ENCODE peak calls at places on chromosomes 13 and 19, in six cellular contexts. P is right atrium auricular region, B is left ventricle myocardium inferior, D is suprapubic skin, O is astrocyte, E is stomach. L is an unnamed sample. For H3K9me3 and H3K36me3, the result is how much of the 10 kb centered on the place peaks cover.

GRCh38 chr19:53158119-53158656 is 665 bp downstream of the ZNF347 start:
- DNase-seq in O (peak), P (no peak), B (peak), D (peak), E (peak), L (no peak)

GRCh38 chr19:46718157-46718933 is 1.4 kb upstream of the PRKD2 start:
- DNase-seq in P (no peak), O (no peak), B (no peak), D (no peak), E (peak), L (no peak)

GRCh38 chr19:49339364-49340068 is 4.3 kb downstream of the CD37 start:
- DNase-seq in E (peak), D (peak), B (peak), O (peak), P (peak), L (peak)

GRCh38 chr13:48731957-48732569 is 78.3 kb downstream of the CYSLTR2 start:
- DNase-seq in D (no peak), O (no peak), P (no peak), E (peak), B (peak), L (no peak)

GRCh38 chr19:8253678-8254077 is 44.5 kb downstream of the CERS4 start:
- DNase-seq in O (no peak), B (no peak), D (no peak), E (no peak), P (no peak), L (no peak)

GRCh38 chr19:49558591-49558990 is 21.8 kb downstream of the NOSIP start:
- DNase-seq in E (no peak), P (no peak), O (no peak), B (no peak), D (no peak), L (no peak)

GRCh38 chr13:43273362-43273761 is 250.0 kb downstream of the DNAJC15 start:
- DNase-seq in P (no peak), D (no peak), B (no peak), O (peak), E (no peak), L (no peak)

GRCh38 chr13:52025475-52026245 is 1.2 kb downstream of the UTP14C start:
- DNase-seq in B (no peak), E (no peak), P (no peak), O (no peak), D (no peak), L (no peak)

GRCh38 chr13:99741979-99742378 is 229.6 kb downstream of the ZIC5 start:
- DNase-seq in O (no peak), B (no peak), P (no peak), D (no peak), E (no peak), L (no peak)

GRCh38 chr19:10344780-10345179 is 5.4 kb upstream of the ICAM3 start:
- DNase-seq in O (no peak), D (no peak), B (no peak), P (no peak), E (no peak), L (no peak)

GRCh38 chr19:45640849-45641273 is 1.7 kb upstream of the EML2 start:
- DNase-seq in O (no peak), E (peak), B (no peak), D (no peak), P (no peak), L (no peak)

GRCh38 chr13:21330126-21330861 is 128.8 kb downstream of the ZDHHC20 start:
- DNase-seq in D (no peak), E (no peak), O (no peak), B (no peak), P (no peak), L (no peak)

GRCh38 chr13:39455534-39456175 is 147.3 kb downstream of the LHFPL6 start:
- DNase-seq in E (no peak), P (no peak), D (no peak), B (no peak), O (peak), L (no peak)

GRCh38 chr19:10262771-10263170 is 8.1 kb upstream of the ICAM1 start:
- DNase-seq in D (no peak), B (no peak), E (no peak), O (no peak), P (no peak), L (no peak)

GRCh38 chr19:8459520-8460260 is 14.9 kb downstream of the HNRNPM start:
- DNase-seq in P (no peak), O (peak), D (no peak), B (no peak), E (no peak), L (no peak)

GRCh38 chr19:21314676-21315075 is 14.5 kb downstream of the ZNF708 start:
- DNase-seq in O (peak), B (no peak), P (no peak), D (no peak), E (no peak), L (no peak)

GRCh38 chr19:28334419-28334818 is 878.5 kb downstream of the UQCRFS1 start:
- DNase-seq in B (no peak), P (no peak), E (no peak), O (no peak), D (no peak), L (no peak)

GRCh38 chr13:35882722-35883497 is 248.3 kb downstream of the DCLK1 start:
- DNase-seq in B (no peak), P (no peak), D (no peak), E (no peak), O (no peak), L (no peak)

GRCh38 chr13:25874907-25875306 is 176.9 kb downstream of the SHISA2 start:
- DNase-seq in E (no peak), D (no peak), P (no peak), O (no peak), B (no peak), L (no peak)

GRCh38 chr13:112756967-112757758 is 67.3 kb downstream of the ATP11A start:
- DNase-seq in E (no peak), D (no peak), P (no peak), B (no peak), O (no peak), L (no peak)

GRCh38 chr13:42392706-42393572 is 121.0 kb downstream of the AKAP11 start:
- DNase-seq in O (peak), E (no peak), P (no peak), D (no peak), B (no peak), L (no peak)

GRCh38 chr19:35756373-35757230 is at the start of gene HSPB6:
- DNase-seq in B (peak), O (peak), D (no peak), E (peak), P (peak), L (peak)

GRCh38 chr13:44058586-44059238 is 179.0 kb downstream of the LACC1 start:
- DNase-seq in B (no peak), P (no peak), O (no peak), D (no peak), E (no peak), L (no peak)

GRCh38 chr13:70162141-70162540 is 53.9 kb upstream of the KLHL1 start:
- DNase-seq in O (no peak), E (no peak), D (no peak), B (no peak), P (no peak), L (no peak)

GRCh38 chr13:95497307-95497943 is 55.1 kb upstream of the CLDN10 start:
- DNase-seq in B (peak), D (no peak), O (no peak), P (no peak), E (no peak), L (no peak)

GRCh38 chr13:19664481-19665230 is 31.2 kb downstream of the MPHOSPH8 start:
- DNase-seq in E (no peak), O (no peak), D (no peak), B (no peak), P (no peak), L (no peak)

GRCh38 chr13:73520566-73521290 is 461.9 kb downstream of the KLF5 start:
- DNase-seq in O (no peak), E (no peak), B (no peak), D (no peak), P (no peak), L (no peak)

GRCh38 chr19:14718522-14719113 is 28.8 kb downstream of the ZNF333 start:
- DNase-seq in E (no peak), D (no peak), P (no peak), B (no peak), O (no peak), L (no peak)

GRCh38 chr19:14719162-14719561 is 29.3 kb downstream of the ZNF333 start:
- DNase-seq in B (no peak), P (no peak), D (no peak), E (no peak), O (no peak), L (no peak)

GRCh38 chr19:14722127-14722526 is 32.3 kb downstream of the ZNF333 start:
- DNase-seq in E (no peak), O (no peak), P (no peak), B (no peak), D (no peak), L (no peak)
- H3K9me3 ChIP-seq in E (half or more), O (under half), P (under half), B (half or more), D (half or more), L (under half)

DNA sequence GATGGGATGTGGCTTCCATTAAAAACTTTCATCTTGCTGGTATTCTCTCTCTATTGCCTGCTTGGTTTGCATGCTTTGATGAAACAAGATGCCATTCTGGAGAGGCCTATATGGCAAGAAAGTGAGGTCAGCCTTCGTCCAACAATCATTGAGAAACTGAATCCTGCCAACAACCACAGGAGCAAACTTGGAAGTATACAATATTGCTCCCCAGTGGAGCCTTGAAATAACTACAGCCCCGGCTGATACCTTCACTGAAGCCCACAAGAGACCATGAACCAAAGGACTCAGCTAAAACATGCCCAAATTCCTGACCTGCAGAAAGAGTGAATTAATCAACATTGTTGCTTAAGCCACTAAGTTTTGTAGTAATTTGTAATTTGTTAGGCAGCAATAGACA is 82.5 kb upstream of the FGF14 start:
- DNase-seq in P (no peak), E (no peak), D (no peak), B (no peak), O (peak), L (no peak)
- TF ChIP-seq CTCF in P (no peak), E (no peak), D (no peak), B (peak), O (no peak), L (peak)

GRCh38 chr19:870314-870713 is 10.8 kb downstream of the CFD start:
- DNase-seq in B (no peak), D (no peak), P (no peak), E (no peak), O (no peak), L (no peak)
- H3K36me3 ChIP-seq in B (under half), D (half or more), P (under half), E (half or more), O (under half), L (under half)

DNA sequence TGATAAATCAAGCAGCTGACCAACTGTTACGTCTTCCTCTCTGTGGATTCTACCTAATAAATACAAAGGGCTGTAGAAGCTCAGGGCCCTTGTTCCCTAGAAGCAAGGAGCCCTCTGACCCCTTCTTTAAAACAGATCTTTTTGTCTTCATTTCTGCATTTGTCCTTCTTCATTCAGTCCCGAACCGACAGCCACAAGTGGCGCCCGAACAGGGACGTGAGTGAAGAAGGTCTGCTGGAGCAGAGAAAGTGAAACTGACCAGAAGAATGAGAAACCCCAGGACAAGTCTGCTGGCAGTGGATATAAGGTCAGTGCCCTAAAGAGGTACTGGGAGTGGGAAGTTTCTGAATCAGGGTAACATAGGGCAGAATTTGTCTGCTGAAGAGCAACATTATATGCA is 13.1 kb downstream of the ZNF773 start:
- DNase-seq in E (no peak), B (no peak), P (no peak), D (no peak), O (peak), L (no peak)
- H3K9me3 ChIP-seq in E (half or more), B (half or more), P (under half), D (under half), O (under half), L (under half)

DNA sequence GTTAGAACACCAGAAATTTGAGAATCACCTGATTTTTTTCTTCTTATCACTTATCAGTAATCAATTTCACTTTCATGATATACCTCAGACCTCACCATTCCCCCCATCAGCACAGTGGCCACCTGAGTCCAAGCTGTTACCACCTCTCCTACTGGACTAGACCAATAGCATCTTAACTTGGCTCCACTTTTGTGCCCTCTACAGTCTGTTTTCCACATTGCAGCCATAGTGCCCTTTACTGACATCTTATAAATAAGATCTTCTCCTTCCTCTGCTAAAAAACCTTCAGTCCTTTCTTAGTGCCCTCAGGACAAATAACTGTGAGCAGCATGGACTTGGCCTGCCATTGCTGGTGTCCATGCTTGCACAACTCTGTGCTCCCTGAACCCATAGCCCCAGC is 380.7 kb downstream of the LMO7 start:
- DNase-seq in B (no peak), D (no peak), P (no peak), E (no peak), O (no peak), L (no peak)
- TF ChIP-seq CTCF in B (peak), D (peak), P (no peak), E (no peak), O (peak), L (peak)

GRCh38 chr19:18357041-18357440 is 16.6 kb downstream of the PGPEP1 start:
- DNase-seq in O (no peak), D (no peak), B (no peak), P (no peak), E (no peak), L (no peak)
- H3K36me3 ChIP-seq in O (under half), D (under half), B (half or more), P (half or more), E (half or more), L (under half)

L was measured in RWPE2.